ENCODE peak calls at places on chromosomes 1 and 21, in nine cellular contexts. Y is esophagus muscularis mucosa, R is HCT116, T is PC-3, O is tibial artery, X is hepatocyte, V is GM23338, P is cardiac muscle cell, G is endothelial cell of umbilical vein. K is an unnamed sample. For H3K36me3, the result is how much of the 10 kb centered on the place peaks cover.

GRCh38 chr1:1976031-1976430 is 27.6 kb downstream of the CFAP74 start:
- DNase-seq in Y (no peak), R (no peak), T (no peak), O (no peak), X (no peak), V (no peak), P (no peak), G (no peak), K (no peak)

GRCh38 chr1:3454811-3455618 is 550 bp downstream of the ARHGEF16 start:
- DNase-seq in Y (no peak), R (no peak), T (peak), O (no peak), X (peak), V (peak), P (peak), G (no peak), K (no peak)

GRCh38 chr1:65681101-65681500 is 111.6 kb upstream of the PDE4B start:
- DNase-seq in Y (no peak), R (no peak), T (peak), O (no peak), X (no peak), V (no peak), P (no peak), G (no peak), K (no peak)

GRCh38 chr1:110639724-110640386 is 33.7 kb upstream of the KCNA2 start:
- DNase-seq in Y (no peak), R (no peak), T (peak), O (no peak), X (no peak), V (no peak), P (no peak), G (no peak), K (no peak)

GRCh38 chr1:3992746-3993145 is 92.7 kb upstream of the C1orf174 start:
- DNase-seq in Y (no peak), R (no peak), T (no peak), O (peak), X (no peak), V (no peak), P (no peak), G (no peak), K (no peak)

GRCh38 chr1:98766241-98766640 is 104.7 kb downstream of the SNX7 start:
- DNase-seq in Y (no peak), R (no peak), T (no peak), O (no peak), X (no peak), V (no peak), P (no peak), G (no peak), K (no peak)

GRCh38 chr1:236129315-236129714 is 13.0 kb upstream of the GPR137B start:
- DNase-seq in Y (no peak), R (no peak), T (no peak), O (no peak), X (no peak), V (peak), P (no peak), G (no peak), K (no peak)

GRCh38 chr1:41313661-41314131 is 47.5 kb upstream of the FOXO6 start:
- DNase-seq in Y (peak), R (peak), T (peak), O (no peak), X (no peak), V (peak), P (peak), G (peak), K (no peak)

GRCh38 chr1:28817133-28817532 is 5.2 kb downstream of the OPRD1 start:
- DNase-seq in Y (no peak), R (no peak), T (no peak), O (no peak), X (no peak), V (no peak), P (no peak), G (no peak), K (no peak)

GRCh38 chr1:91617242-91617837 is 116.7 kb downstream of the CDC7 start:
- DNase-seq in Y (peak), R (no peak), T (peak), O (no peak), X (peak), V (peak), P (peak), G (no peak), K (no peak)

GRCh38 chr1:30033276-30034104 is 689.9 kb downstream of the MATN1 start:
- DNase-seq in Y (peak), R (no peak), T (no peak), O (peak), X (no peak), V (no peak), P (no peak), G (no peak), K (no peak)

GRCh38 chr21:35203093-35204021 is 154.3 kb upstream of the RUNX1 start:
- DNase-seq in Y (no peak), R (no peak), T (peak), O (no peak), X (peak), V (no peak), P (no peak), G (peak), K (no peak)

GRCh38 chr21:17947546-17947945 is 128.4 kb upstream of the C21orf91 start:
- DNase-seq in Y (no peak), R (no peak), T (no peak), O (no peak), X (no peak), V (no peak), P (no peak), G (no peak), K (no peak)

GRCh38 chr1:116777831-116778830 is 23.9 kb downstream of the CD2 start:
- DNase-seq in Y (no peak), R (no peak), T (peak), O (no peak), X (peak), V (peak), P (no peak), G (no peak), K (no peak)

GRCh38 chr1:232249335-232249734 is 380.6 kb downstream of the SIPA1L2 start:
- DNase-seq in Y (no peak), R (no peak), T (no peak), O (no peak), X (no peak), V (no peak), P (no peak), G (no peak), K (no peak)

GRCh38 chr1:53346814-53347176 is 18.9 kb upstream of the LRP8 start:
- DNase-seq in Y (no peak), R (no peak), T (no peak), O (no peak), X (no peak), V (no peak), P (no peak), G (no peak), K (no peak)

GRCh38 chr1:71666609-71667008 is 585.8 kb upstream of the ZRANB2 start:
- DNase-seq in Y (no peak), R (no peak), T (no peak), O (no peak), X (no peak), V (no peak), P (no peak), G (no peak), K (no peak)

GRCh38 chr1:86352096-86352495 is 44.0 kb downstream of the ODF2L start:
- DNase-seq in Y (no peak), R (no peak), T (no peak), O (no peak), X (no peak), V (no peak), P (no peak), G (no peak), K (no peak)

GRCh38 chr1:50570064-50570463 is 146.8 kb upstream of the DMRTA2 start:
- DNase-seq in Y (no peak), R (no peak), T (peak), O (no peak), X (peak), V (no peak), P (no peak), G (no peak), K (no peak)

GRCh38 chr1:226082959-226083302 is 20.4 kb downstream of the H3-3A start:
- DNase-seq in Y (no peak), R (no peak), T (peak), O (peak), X (peak), V (peak), P (peak), G (peak), K (no peak)

GRCh38 chr1:115332813-115333608 is 5.0 kb downstream of the NGF start:
- DNase-seq in Y (no peak), R (no peak), T (no peak), O (peak), X (no peak), V (peak), P (no peak), G (no peak), K (no peak)

GRCh38 chr1:245702346-245702745 is 547.6 kb downstream of the KIF26B start:
- DNase-seq in Y (no peak), R (no peak), T (no peak), O (no peak), X (no peak), V (no peak), P (no peak), G (no peak), K (no peak)

GRCh38 chr1:244104309-244105060 is 53.4 kb downstream of the ZBTB18 start:
- DNase-seq in Y (no peak), R (no peak), T (peak), O (no peak), X (peak), V (no peak), P (no peak), G (no peak), K (no peak)

GRCh38 chr1:178536844-178537371 is 24.0 kb downstream of the TEX35 start:
- DNase-seq in Y (no peak), R (peak), T (peak), O (peak), X (peak), V (no peak), P (no peak), G (no peak), K (no peak)

GRCh38 chr1:24928631-24929090 is 1.4 kb downstream of the RUNX3 start:
- DNase-seq in Y (no peak), R (no peak), T (peak), O (no peak), X (no peak), V (peak), P (no peak), G (no peak), K (peak)

GRCh38 chr1:147168626-147169058 is 3.6 kb downstream of the PRKAB2 start:
- DNase-seq in Y (no peak), R (no peak), T (peak), O (no peak), X (peak), V (no peak), P (peak), G (peak), K (no peak)

GRCh38 chr1:203669739-203670138 is 43.1 kb downstream of the ATP2B4 start:
- DNase-seq in Y (no peak), R (peak), T (peak), O (no peak), X (no peak), V (no peak), P (no peak), G (peak), K (no peak)

GRCh38 chr1:31987231-31987630 is 26.4 kb upstream of the KHDRBS1 start:
- DNase-seq in Y (no peak), R (no peak), T (no peak), O (no peak), X (no peak), V (peak), P (peak), G (no peak), K (no peak)

GRCh38 chr1:147840909-147841308 is 61.7 kb upstream of the GJA8 start:
- DNase-seq in Y (no peak), R (peak), T (no peak), O (no peak), X (peak), V (no peak), P (no peak), G (peak), K (no peak)

GRCh38 chr1:204171751-204172178 is 5.6 kb upstream of the REN start:
- DNase-seq in Y (no peak), R (peak), T (peak), O (no peak), X (no peak), V (peak), P (no peak), G (peak), K (no peak)

GRCh38 chr21:29499734-29500343 is 201.1 kb downstream of the BACH1 start:
- DNase-seq in Y (no peak), R (peak), T (peak), O (no peak), X (no peak), V (peak), P (no peak), G (peak), K (no peak)

GRCh38 chr1:219669042-219669441 is 56.1 kb upstream of the ZC3H11B start:
- DNase-seq in Y (no peak), R (no peak), T (peak), O (no peak), X (no peak), V (no peak), P (no peak), G (no peak), K (no peak)

GRCh38 chr1:99707535-99708142 is 58.8 kb downstream of the FRRS1 start:
- DNase-seq in Y (no peak), R (peak), T (peak), O (peak), X (peak), V (peak), P (peak), G (peak), K (peak)

DNA sequence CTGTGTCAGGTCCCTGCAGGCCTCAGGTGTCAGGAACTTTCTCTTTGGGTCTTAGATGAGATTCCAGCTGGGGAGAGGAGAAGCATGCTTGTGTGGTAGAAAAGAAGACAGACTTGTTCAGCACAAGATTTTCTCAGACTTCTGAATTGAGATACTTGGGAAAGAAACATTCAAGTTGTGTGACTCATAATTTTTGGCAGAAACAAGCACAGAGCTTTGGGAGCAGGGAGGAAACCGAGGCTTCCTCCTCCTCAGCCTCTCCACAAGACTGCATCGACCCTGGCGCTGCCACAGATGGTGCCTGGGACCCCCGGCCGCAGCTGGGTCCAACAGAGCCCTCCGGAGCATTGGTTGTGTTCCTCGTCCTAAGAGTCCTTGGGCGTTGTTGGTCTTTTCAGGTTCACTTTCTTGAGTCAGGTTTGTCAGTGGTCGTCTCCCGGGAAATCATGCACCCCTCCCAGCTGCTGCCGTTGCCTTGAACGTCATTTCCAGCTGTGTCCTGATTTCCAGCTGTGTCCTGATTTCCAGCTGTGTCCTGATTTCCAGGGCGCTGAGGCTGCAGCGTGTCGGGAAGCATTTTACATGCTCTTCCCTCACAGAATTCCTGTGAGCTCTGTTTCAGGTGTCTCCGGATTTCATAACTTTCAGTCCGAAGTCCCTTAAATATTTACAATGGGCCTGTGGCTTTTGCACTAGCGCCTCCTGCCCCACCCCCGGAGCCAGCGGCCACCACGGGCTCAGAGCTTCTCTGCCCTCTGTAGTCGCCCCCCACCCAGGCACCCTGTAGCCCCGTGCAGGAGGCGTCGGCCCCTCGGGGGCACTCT is 66.5 kb downstream of the COL18A1 start:
- DNase-seq in Y (no peak), R (no peak), T (peak), O (no peak), X (peak), V (no peak), P (no peak), G (peak), K (no peak)
- H3K36me3 ChIP-seq in Y (under half), R (under half), T (under half), O (under half), X (under half), V (under half), P (under half), G (under half), K (under half)

GRCh38 chr1:156969496-156969895 is 49.1 kb downstream of the LRRC71 start:
- DNase-seq in Y (no peak), R (no peak), T (no peak), O (no peak), X (no peak), V (no peak), P (no peak), G (no peak), K (no peak)

GRCh38 chr1:156959414-156959813 is 39.0 kb downstream of the LRRC71 start:
- DNase-seq in Y (no peak), R (no peak), T (no peak), O (no peak), X (peak), V (no peak), P (peak), G (peak), K (no peak)

GRCh38 chr1:156961709-156962108 is 41.3 kb downstream of the LRRC71 start:
- DNase-seq in Y (no peak), R (peak), T (peak), O (no peak), X (no peak), V (peak), P (peak), G (no peak), K (no peak)

GRCh38 chr1:156963621-156964020 is 43.2 kb downstream of the LRRC71 start:
- DNase-seq in Y (no peak), R (no peak), T (no peak), O (no peak), X (no peak), V (no peak), P (no peak), G (no peak), K (peak)

GRCh38 chr1:156964431-156964830 is 44.0 kb downstream of the LRRC71 start:
- DNase-seq in Y (no peak), R (no peak), T (no peak), O (no peak), X (no peak), V (no peak), P (no peak), G (no peak), K (no peak)
- H3K36me3 ChIP-seq in Y (half or more), R (under half), T (under half), O (under half), X (under half), V (under half), P (under half), G (under half), K (under half)

DNA sequence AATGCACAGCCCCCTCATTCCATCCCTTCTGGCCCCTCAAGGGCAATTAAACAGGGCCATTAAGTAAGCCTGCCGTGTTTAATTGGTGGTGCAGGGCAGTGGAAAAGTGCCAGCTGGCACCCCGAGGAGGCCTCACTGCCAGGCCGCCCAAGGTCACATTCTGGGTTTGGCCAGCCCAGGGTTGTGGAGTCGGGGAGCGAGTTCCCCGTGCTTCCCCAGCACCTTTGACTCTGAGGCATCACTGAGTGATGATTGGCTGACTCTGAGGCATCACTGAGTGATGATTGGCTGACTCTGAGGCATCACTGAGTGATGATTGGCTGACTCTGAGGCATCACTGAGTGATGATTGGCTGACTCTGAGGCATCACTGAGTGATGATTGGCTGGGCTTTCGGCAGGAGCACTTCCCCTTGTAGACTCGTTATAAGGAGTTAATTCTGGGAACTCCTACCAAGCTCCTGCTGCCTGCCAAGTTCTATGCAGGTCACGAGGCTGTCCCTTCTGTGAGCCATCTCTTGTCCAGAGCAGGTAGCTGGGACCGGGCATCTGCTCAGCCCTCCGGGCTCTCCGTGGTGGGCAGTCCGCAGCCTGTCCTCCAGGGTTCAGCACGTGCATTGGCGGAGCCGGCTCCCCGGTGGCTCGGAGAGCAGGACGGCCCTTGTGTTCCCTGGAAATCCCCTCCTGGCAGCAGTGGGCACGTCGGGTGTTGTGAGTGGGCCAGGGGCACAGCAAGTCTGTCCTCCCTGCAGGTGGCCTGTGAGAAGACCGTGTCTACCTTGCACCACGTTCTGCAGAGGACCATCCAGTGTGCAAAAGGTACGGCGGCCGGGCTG is 20.9 kb downstream of the CSTB start:
- DNase-seq in Y (no peak), R (no peak), T (no peak), O (no peak), X (no peak), V (no peak), P (no peak), G (no peak), K (no peak)
- H3K36me3 ChIP-seq in Y (half or more), R (under half), T (half or more), O (under half), X (under half), V (under half), P (under half), G (under half), K (under half)

DNA sequence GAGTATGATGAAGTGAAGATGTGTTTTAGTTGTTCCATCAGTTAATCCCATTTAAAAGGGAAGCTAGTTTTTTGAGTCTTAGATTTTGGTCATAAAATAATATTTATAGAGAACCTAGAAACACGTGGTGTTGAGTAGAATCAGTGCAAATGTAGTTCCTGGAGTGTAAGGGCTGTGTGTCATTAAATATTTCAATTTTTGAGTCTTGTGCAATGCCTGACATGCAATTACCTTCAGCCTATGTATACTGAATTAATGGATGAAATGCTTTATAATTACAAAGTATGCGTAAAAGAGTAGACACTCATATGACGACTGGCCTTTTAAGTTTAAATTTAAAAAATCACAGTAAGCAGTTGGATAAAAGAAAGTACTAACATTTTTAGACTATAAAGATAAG is 75.0 kb downstream of the NEK7 start:
- DNase-seq in Y (no peak), R (no peak), T (no peak), O (no peak), X (no peak), V (no peak), P (no peak), G (no peak), K (no peak)
- H3K36me3 ChIP-seq in Y (under half), R (under half), T (under half), O (under half), X (under half), V (under half), P (under half), G (under half), K (under half)

GRCh38 chr1:230669543-230669942 is 27.3 kb downstream of the COG2 start:
- DNase-seq in Y (no peak), R (no peak), T (no peak), O (no peak), X (no peak), V (no peak), P (no peak), G (no peak), K (no peak)
- H3K36me3 ChIP-seq in Y (half or more), R (under half), T (half or more), O (half or more), X (under half), V (under half), P (under half), G (under half), K (half or more)

DNA sequence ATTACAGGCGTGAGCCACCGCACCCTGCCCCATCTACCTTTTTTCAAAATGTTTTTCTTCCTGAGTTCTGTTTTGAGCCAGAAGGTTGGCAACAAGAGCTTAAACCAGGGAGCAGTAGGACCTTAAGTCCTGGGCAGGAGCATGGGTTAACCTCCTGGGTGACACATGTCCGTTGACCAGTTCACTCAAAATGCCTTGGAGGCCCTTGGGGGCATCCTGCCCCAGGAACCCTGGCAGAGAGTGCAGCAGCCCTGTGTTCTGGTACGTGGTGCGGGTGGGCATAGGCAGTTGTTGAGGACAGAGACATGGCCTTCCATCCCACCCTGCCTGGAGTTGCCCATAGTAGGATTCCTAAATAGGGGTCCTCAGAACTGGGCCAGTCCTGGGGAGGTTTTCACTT is 11.6 kb downstream of the H6PD start:
- DNase-seq in Y (no peak), R (no peak), T (no peak), O (no peak), X (no peak), V (no peak), P (no peak), G (no peak), K (no peak)
- H3K36me3 ChIP-seq in Y (half or more), R (under half), T (under half), O (under half), X (under half), V (under half), P (under half), G (under half), K (under half)